ENCODE peak calls at places on chromosome 2, in nine cellular contexts. O is GM23248, H is H1, E is IMR-90, V is fibroblast of lung, G is SK-N-SH, M is PC-3, L is mammary epithelial cell, B is HepG2. Z is an unnamed sample. For H4K20me1, the result is how much of the 10 kb centered on the place peaks cover.

GRCh38 chr2:160294339-160294803 is 94.3 kb upstream of the ITGB6 start:
- DNase-seq in O (peak), H (no peak), E (peak), V (peak), G (no peak), M (peak), L (peak), B (no peak), Z (peak)

GRCh38 chr2:217751192-217751591 is 251.6 kb downstream of the TNS1 start:
- DNase-seq in O (no peak), H (no peak), E (no peak), V (no peak), G (no peak), M (no peak), L (no peak), B (no peak), Z (no peak)

GRCh38 chr2:203446071-203446481 is 89.0 kb downstream of the RAPH1 start:
- DNase-seq in O (peak), H (no peak), E (peak), V (peak), G (no peak), M (peak), L (peak), B (no peak), Z (no peak)

GRCh38 chr2:241315879-241316700 is at the start of gene SEPTIN2:
- DNase-seq in O (peak), H (no peak), E (peak), V (peak), G (no peak), M (peak), L (peak), B (peak), Z (peak)

GRCh38 chr2:69957970-69958369 is 3.5 kb downstream of the ASPRV1 start:
- DNase-seq in O (no peak), H (no peak), E (peak), V (peak), G (no peak), M (no peak), L (no peak), B (no peak), Z (no peak)

GRCh38 chr2:103183061-103183460 is 421.2 kb downstream of the TMEM182 start:
- DNase-seq in O (no peak), H (no peak), E (no peak), V (no peak), G (no peak), M (no peak), L (no peak), B (no peak), Z (no peak)

GRCh38 chr2:120442923-120443571 is 97.1 kb downstream of the INHBB start:
- DNase-seq in O (peak), H (peak), E (no peak), V (no peak), G (no peak), M (peak), L (no peak), B (no peak), Z (peak)

GRCh38 chr2:177474904-177475474 is 82.4 kb downstream of the AGPS start:
- DNase-seq in O (peak), H (no peak), E (peak), V (peak), G (no peak), M (peak), L (no peak), B (no peak), Z (no peak)

DNA sequence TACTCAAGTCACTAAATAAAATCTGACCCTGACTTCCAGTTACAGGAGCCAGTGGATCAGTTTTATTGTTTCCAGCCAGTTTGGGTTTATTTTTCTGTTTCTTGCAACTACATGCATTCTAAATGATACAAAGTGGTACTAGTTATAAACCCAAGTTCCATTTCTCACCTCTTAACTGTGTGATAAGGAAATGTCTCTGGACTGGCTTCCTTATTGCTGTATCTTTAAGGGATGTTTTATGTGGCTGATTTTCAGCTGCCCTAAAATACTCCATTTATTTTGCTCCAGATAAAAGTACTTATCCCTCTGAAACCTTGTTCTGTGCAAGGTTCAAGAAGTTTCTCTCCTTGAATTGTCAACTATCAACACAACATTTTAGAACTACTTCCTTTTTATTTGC is 107.9 kb upstream of the DLX2 start:
- DNase-seq in O (no peak), H (no peak), E (no peak), V (no peak), G (no peak), M (no peak), L (no peak), B (no peak), Z (no peak)
- H4K20me1 ChIP-seq in O (under half), H (under half), E (under half), V (under half), G (under half), M (under half), L (under half), B (under half), Z (under half)

GRCh38 chr2:72824224-72824842 is 1.5 kb downstream of the EXOC6B start:
- DNase-seq in O (peak), H (no peak), E (peak), V (peak), G (no peak), M (peak), L (peak), B (no peak), Z (peak)

GRCh38 chr2:72825271-72826155 is at the start of gene EXOC6B:
- DNase-seq in O (peak), H (peak), E (peak), V (peak), G (peak), M (peak), L (peak), B (peak), Z (peak)

GRCh38 chr2:72827999-72828646 is 2.3 kb upstream of the EXOC6B start:
- DNase-seq in O (peak), H (no peak), E (peak), V (peak), G (no peak), M (peak), L (peak), B (peak), Z (peak)

GRCh38 chr2:72827495-72827894 is 1.7 kb upstream of the EXOC6B start:
- DNase-seq in O (no peak), H (no peak), E (no peak), V (no peak), G (no peak), M (no peak), L (no peak), B (no peak), Z (no peak)

DNA sequence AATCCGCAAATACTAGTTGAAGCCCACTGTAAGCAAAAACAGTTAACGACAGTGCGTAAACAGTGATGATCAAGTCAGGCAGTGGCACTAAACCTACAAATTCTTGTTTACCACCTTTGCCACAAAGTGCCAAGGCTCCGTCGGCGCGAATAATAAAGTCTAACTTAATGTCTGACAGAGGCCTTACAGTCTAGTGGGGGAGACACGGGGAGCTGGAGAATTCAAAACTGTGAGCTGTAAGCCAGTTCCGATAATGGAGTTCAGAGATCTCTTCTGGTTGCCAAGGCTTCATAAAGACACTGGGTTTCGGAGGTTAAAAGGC is 284 bp upstream of the EXOC6B start:
- DNase-seq in O (no peak), H (no peak), E (no peak), V (no peak), G (no peak), M (no peak), L (no peak), B (no peak), Z (no peak)
- H3K27ac ChIP-seq in O (no peak), H (no peak), E (no peak), V (peak), G (no peak), M (no peak), L (peak), B (no peak), Z (no peak)

DNA sequence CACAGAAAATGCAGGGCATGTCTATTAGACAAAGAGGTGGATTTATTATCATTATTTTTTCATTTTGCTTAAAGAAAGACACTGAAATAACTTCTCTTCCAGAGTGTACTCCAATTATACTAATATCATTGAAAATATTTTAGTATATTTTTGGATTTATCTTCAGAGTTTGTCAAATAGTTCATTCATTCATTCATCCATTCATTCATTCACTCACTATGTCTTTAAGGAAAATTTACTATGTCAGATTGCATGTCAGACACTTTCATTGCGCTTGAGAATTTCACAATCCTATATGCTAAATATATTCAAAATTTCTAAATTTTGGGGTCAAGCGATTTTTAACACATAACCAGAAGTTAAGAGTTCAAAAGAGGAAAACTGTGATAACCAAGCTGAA is 479.1 kb downstream of the ZEB2 start:
- DNase-seq in O (no peak), H (no peak), E (no peak), V (no peak), G (no peak), M (no peak), L (no peak), B (no peak), Z (no peak)
- H3K4me3 ChIP-seq in O (no peak), H (no peak), E (no peak), V (no peak), G (no peak), M (no peak), L (no peak), B (no peak), Z (no peak)

GRCh38 chr2:10303174-10303633 is 500 bp downstream of the HPCAL1 start:
- DNase-seq in O (peak), H (no peak), E (no peak), V (peak), G (no peak), M (no peak), L (peak), B (no peak), Z (no peak)
- H4K20me1 ChIP-seq in O (under half), H (under half), E (under half), V (under half), G (under half), M (under half), L (under half), B (under half), Z (under half)

GRCh38 chr2:119049968-119050657 is 108.1 kb downstream of the MARCO start:
- DNase-seq in O (no peak), H (no peak), E (no peak), V (no peak), G (no peak), M (no peak), L (no peak), B (peak), Z (peak)
- H3K27ac ChIP-seq in O (no peak), H (no peak), E (no peak), V (no peak), G (no peak), M (no peak), L (no peak), B (no peak), Z (peak)

DNA sequence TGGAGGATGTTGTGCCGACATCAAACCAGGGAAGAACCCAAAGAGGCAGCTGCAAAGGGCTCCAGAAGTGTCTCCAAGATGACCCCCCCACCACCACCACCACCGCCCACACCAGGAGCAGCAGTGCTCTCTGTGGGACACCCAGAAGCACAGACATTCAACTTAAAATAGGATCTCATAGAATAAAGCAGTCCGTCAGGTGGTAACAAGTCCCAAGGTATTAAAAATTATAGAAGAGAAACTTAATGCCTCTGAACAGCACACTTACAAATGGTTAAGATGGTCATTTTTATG is 155.5 kb upstream of the ID2 start:
- DNase-seq in O (no peak), H (no peak), E (no peak), V (no peak), G (no peak), M (no peak), L (no peak), B (no peak), Z (no peak)
- H3K4me3 ChIP-seq in O (no peak), H (no peak), E (no peak), V (no peak), G (no peak), M (no peak), L (no peak), B (peak), Z (no peak)

GRCh38 chr2:42049411-42050349 is 1.9 kb downstream of the PKDCC start:
- DNase-seq in O (peak), H (no peak), E (no peak), V (peak), G (no peak), M (no peak), L (no peak), B (no peak), Z (no peak)
- H4K20me1 ChIP-seq in O (under half), H (under half), E (under half), V (under half), G (under half), M (under half), L (under half), B (under half), Z (under half)

GRCh38 chr2:113217455-113218282 is 43.9 kb downstream of the PSD4 start:
- DNase-seq in O (no peak), H (no peak), E (no peak), V (no peak), G (no peak), M (no peak), L (no peak), B (peak), Z (peak)
- H3K27ac ChIP-seq in O (no peak), H (no peak), E (no peak), V (peak), G (no peak), M (no peak), L (no peak), B (peak), Z (peak)

GRCh38 chr2:38284971-38285370 is 92.1 kb downstream of the ATL2 start:
- DNase-seq in O (no peak), H (no peak), E (no peak), V (no peak), G (no peak), M (peak), L (no peak), B (no peak), Z (peak)
- H3K4me3 ChIP-seq in O (no peak), H (no peak), E (no peak), V (no peak), G (no peak), M (no peak), L (no peak), B (no peak), Z (no peak)

GRCh38 chr2:224579411-224579810 is 5.8 kb downstream of the CUL3 start:
- DNase-seq in O (peak), H (no peak), E (peak), V (peak), G (no peak), M (peak), L (peak), B (no peak), Z (no peak)
- H4K20me1 ChIP-seq in O (under half), H (under half), E (half or more), V (under half), G (half or more), M (half or more), L (under half), B (half or more), Z (half or more)